ENCODE peak calls at places on chromosomes 7 and 10, in four cellular contexts. D is psoas muscle, I is cardiac muscle cell, W is breast epithelium. X is an unnamed sample.

GRCh38 chr7:116367171-116367813 is 132.2 kb upstream of the CAV2 start:
- DNase-seq in W (no peak), D (no peak), I (no peak), X (no peak)

GRCh38 chr7:138553805-138554204 is 93.7 kb downstream of the TRIM24 start:
- DNase-seq in I (no peak), W (no peak), D (no peak), X (no peak)

GRCh38 chr7:22823142-22823497 is 471 bp upstream of the TOMM7 start:
- DNase-seq in D (no peak), I (no peak), W (no peak), X (no peak)

GRCh38 chr10:84149854-84150253 is 10.5 kb downstream of the GHITM start:
- DNase-seq in W (no peak), D (no peak), I (no peak), X (no peak)

GRCh38 chr7:124603066-124603465 is 162.5 kb downstream of the GPR37 start:
- DNase-seq in I (no peak), D (no peak), W (no peak), X (no peak)

GRCh38 chr10:88538038-88538437 is 45.1 kb downstream of the RNLS start:
- DNase-seq in I (peak; percentile 97), D (no peak), W (no peak), X (no peak)

GRCh38 chr7:1716263-1717094 is 46.4 kb downstream of the ELFN1 start:
- DNase-seq in W (no peak), I (peak; percentile 70), D (no peak), X (no peak)

GRCh38 chr7:128868624-128869137 is 6.0 kb downstream of the ATP6V1F start:
- DNase-seq in W (no peak), I (no peak), D (peak; percentile 62), X (no peak)

GRCh38 chr7:149635561-149636329 is 137.6 kb downstream of the ZNF467 start:
- DNase-seq in I (no peak), W (no peak), D (no peak), X (no peak)

GRCh38 chr10:121324678-121325213 is 273.5 kb downstream of the FGFR2 start:
- DNase-seq in W (no peak), I (no peak), D (no peak), X (no peak)

DNA sequence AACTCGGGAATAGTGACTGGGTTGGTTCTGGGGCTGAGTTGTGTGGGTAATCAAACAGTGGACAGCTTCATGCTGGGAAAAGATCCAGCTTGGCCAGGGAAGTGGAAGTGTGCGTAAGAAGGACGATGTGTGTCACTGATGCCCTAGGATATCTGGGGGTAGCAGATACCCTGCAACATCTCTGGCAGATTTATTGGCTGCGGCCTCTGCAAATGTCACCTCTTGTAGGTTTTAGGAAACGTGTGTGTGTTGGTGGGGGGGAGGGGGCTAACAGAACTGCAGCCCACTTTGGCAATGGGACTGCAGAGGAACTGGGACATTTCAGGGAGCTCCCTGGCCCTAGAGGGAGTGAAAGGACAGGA is 965 bp upstream of the AGAP3 start:
- DNase-seq in D (no peak), I (peak; percentile 21), W (no peak), X (no peak)
- H3K4me3 ChIP-seq in D (peak overlapping the region; percentile 86), I (peak overlapping the region; percentile 49), W (no peak overlapping the region), X (no peak overlapping the region)

DNA sequence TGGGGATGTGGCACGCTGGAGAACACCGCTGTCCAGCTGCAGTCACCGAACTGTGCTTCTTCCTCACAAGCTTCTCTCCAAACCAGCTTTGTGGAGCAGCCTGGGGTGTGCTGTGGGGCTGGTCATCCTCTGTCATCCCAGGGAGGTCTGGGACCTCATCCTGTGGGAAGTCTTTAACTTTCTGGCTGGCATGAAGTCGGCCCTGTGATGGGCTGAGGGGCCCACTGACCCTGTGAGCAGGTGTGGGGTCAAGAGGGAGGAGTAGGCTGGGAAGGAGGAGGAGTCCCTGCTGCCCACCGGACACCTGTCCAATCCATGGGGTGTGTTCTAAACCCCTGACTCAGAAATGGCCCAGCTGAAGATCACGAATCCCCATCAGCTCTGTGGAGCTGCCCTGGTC is 136.2 kb upstream of the SHH start:
- DNase-seq in I (no peak), W (no peak), D (no peak), X (no peak)
- H3K27me3 ChIP-seq in I (no peaks in the 10 kb centered on the region), W (peaks cover under 1% of the 10 kb centered on the region), D (peaks cover 3% of the 10 kb centered on the region), X (no peaks in the 10 kb centered on the region)

GRCh38 chr10:100743626-100744135 is 1.7 kb upstream of the PAX2 start:
- DNase-seq in W (no peak), D (no peak), I (peak; percentile 82), X (no peak)
- H3K4me3 ChIP-seq in W (no peak overlapping the region), D (no peak overlapping the region), I (no peak overlapping the region), X (no peak overlapping the region)

GRCh38 chr7:50835156-50835555 is 52.5 kb upstream of the GRB10 start:
- DNase-seq in W (no peak), D (no peak), I (no peak), X (no peak)
- H3K27me3 ChIP-seq in W (no peaks in the 10 kb centered on the region), D (no peaks in the 10 kb centered on the region), I (no peaks in the 10 kb centered on the region), X (no peaks in the 10 kb centered on the region)

GRCh38 chr7:100212631-100213286 is 7.0 kb upstream of the PVRIG start:
- DNase-seq in I (no peak), D (no peak), W (no peak), X (no peak)
- H3K4me3 ChIP-seq in I (no peak overlapping the region), D (no peak overlapping the region), W (no peak overlapping the region), X (no peak overlapping the region)

GRCh38 chr7:21749318-21749717 is 196.4 kb downstream of the CDCA7L start:
- DNase-seq in I (no peak), W (no peak), D (no peak), X (no peak)
- H3K27me3 ChIP-seq in I (peaks cover 4% of the 10 kb centered on the region), W (no peaks in the 10 kb centered on the region), D (no peaks in the 10 kb centered on the region), X (no peaks in the 10 kb centered on the region)

GRCh38 chr7:42197391-42197790 is 39.6 kb downstream of the GLI3 start:
- DNase-seq in D (no peak), I (peak; percentile 47), W (no peak), X (no peak)

GRCh38 chr7:42194218-42194617 is 42.8 kb downstream of the GLI3 start:
- DNase-seq in W (no peak), I (peak; percentile 53), D (no peak), X (no peak)

GRCh38 chr7:42192072-42192471 is 44.9 kb downstream of the GLI3 start:
- DNase-seq in W (no peak), D (no peak), I (peak; percentile 12), X (no peak)

GRCh38 chr7:42192851-42193456 is 44.1 kb downstream of the GLI3 start:
- DNase-seq in D (no peak), W (no peak), I (peak; percentile 26), X (no peak)

DNA sequence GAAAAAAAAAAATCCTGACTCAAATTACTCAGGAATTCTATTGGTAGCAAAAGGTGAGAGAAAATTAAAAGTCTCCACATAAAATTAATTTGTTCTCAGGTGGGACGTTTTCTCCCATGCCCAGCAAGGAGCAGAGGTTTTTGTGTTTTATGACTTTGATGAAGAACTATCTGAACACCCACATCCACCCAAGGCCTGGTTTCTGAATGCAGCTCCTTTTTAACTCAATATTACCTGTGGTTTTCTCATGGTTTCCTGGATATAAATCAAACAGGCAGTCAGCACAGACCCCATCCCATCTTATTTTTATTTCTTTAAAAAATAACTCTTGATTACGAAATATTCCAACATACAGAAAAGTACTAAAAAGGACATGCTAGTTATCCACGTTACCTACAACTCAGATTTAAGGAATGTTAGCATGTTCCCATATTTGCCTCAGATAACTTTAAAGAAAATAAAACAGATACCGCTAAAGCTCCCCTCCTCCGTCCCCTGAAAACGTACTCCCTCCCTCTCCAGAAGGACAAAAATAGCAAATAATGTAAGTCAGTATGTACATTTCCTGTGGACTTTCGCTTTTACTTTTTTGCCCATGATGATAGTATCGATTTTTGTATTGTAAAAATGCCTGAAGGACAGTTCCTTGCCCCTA is 43.4 kb downstream of the GLI3 start:
- DNase-seq in I (peak; percentile 43), D (no peak), W (no peak), X (no peak)
- H3K4me3 ChIP-seq in I (no peak overlapping the region), D (no peak overlapping the region), W (no peak overlapping the region), X (no peak overlapping the region)

GRCh38 chr7:150717821-150718420 is 1.5 kb downstream of the GIMAP1 start:
- DNase-seq in W (no peak), D (no peak), I (no peak), X (no peak)

GRCh38 chr7:150723467-150723866 is 7.1 kb downstream of the GIMAP1 start:
- DNase-seq in I (no peak), D (no peak), W (no peak), X (no peak)

GRCh38 chr7:150719960-150720891 is 3.8 kb downstream of the GIMAP1 start:
- DNase-seq in D (no peak), I (no peak), W (no peak), X (no peak)

GRCh38 chr7:150722403-150723065 is 6.1 kb downstream of the GIMAP1 start:
- DNase-seq in W (no peak), I (no peak), D (no peak), X (no peak)

GRCh38 chr7:150721970-150722373 is 5.6 kb downstream of the GIMAP1 start:
- DNase-seq in I (no peak), W (no peak), D (peak; percentile 53), X (no peak)
- H3K27me3 ChIP-seq in I (no peaks in the 10 kb centered on the region), W (no peaks in the 10 kb centered on the region), D (no peaks in the 10 kb centered on the region), X (no peaks in the 10 kb centered on the region)

DNA sequence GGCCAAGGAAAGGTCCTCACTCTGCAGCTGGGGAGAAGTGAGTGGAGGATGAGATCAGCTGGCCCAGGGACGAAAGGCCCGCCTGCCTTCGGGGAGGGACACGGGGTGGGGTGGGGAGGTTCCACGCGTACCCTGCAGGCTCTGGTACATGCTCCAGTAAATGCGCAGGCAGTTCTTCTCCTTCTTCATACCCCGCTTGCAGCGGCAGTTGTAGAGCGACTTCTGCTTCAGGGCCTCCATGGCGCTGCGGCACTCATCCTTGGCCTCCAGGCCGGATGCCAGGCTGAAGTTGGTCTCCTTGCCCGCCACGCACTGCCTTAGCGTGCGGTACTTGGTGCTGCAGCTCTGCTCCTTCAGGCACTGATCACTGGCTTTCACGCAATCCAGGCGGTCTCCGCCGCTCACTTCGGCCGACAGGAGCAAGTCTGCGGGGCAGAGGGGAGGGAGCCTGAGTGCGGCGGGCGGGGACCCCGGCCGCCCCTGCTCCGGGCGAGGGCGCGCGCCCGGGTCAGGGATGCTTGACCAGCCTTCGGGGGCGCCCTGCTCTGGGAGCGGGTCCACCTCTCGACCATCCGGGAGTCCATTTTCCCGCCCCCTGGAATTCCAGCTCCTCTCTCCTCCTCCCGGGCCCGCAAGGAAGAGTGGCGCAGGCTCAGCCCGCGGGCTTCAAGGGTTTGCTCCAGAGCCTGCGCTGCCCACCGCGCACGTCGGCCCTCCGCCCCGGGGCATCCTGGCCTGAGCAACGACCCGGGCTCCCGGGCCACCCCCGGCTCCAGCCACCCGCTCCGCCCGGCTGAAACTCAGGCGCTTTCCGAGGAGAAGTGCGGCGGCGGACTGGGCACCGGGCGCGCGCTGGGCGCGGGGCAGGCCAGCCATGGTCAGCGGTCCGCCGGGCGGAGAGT is 2.1 kb downstream of the GFRA1 start:
- DNase-seq in I (no peak), W (peak; percentile 54), D (peak; percentile 85), X (peak; percentile 77)
- H3K4me3 ChIP-seq in I (peak overlapping the region; percentile 45), W (peak overlapping the region; percentile 60), D (peak overlapping the region; percentile 71), X (peak overlapping the region; percentile 68)

DNA sequence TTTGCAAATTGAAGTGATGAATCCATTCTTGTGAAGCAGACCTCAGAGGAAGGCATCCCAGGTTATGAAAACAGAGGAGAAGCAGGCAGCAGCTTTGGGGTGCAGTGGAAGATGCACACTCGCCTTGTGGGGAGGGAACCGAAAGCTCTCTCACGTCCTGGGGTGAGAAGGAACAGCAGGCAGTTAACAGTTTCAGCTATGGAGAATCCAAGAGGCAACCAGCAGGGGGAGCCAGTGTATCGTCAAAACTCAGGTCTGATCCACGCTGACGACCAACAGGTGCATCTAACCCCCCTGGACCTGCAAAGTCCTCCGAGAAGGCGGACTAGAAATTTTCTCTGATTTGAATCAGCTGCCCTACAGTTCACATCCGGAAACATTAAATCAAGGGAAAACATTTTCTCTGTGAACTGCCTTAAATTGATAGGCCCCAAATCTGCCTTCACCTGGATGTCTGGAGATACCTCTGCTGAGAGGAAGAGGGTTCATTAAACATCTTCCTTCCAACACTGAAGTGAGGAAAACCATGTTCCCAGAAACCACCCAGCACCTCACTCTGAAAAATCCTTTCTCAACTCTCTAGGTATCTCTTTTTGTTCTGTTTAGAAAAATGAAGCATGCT is 139.0 kb upstream of the PFKP start:
- DNase-seq in I (peak; percentile 71), D (peak; percentile 74), W (peak; percentile 66), X (no peak)
- H3K27me3 ChIP-seq in I (no peaks in the 10 kb centered on the region), D (peaks cover 2% of the 10 kb centered on the region), W (no peaks in the 10 kb centered on the region), X (peaks cover 3% of the 10 kb centered on the region)

X was measured in aorta.